ENCODE peak calls at places on chromosomes 6 and 20, in nine cellular contexts. A is EL; U is progenitor cell of endocrine pancreas; G is spleen; W is activated CD8-positive, alpha-beta memory T cell treated with anti-CD3 and anti-CD28 coated beads for 4 hours; K is effector memory CD8-positive, alpha-beta T cell; J is fibroblast of pulmonary artery; C is COR-L47; M is NCI-H1417. S is an unnamed sample.

GRCh38 chr6:134028438-134028837 is 24.0 kb downstream of the SLC2A12 start:
- DNase-seq in K (no peak), C (no peak), W (no peak), G (no peak), J (no peak), M (no peak), U (no peak), A (no peak), S (no peak)

GRCh38 chr20:32562495-32562911 is 22.6 kb downstream of the NOL4L start:
- DNase-seq in G (no peak), W (no peak), U (no peak), M (peak), C (no peak), J (no peak), K (no peak), A (no peak), S (no peak)

GRCh38 chr20:8334641-8335040 is 202.6 kb downstream of the PLCB1 start:
- DNase-seq in W (no peak), U (no peak), G (no peak), C (no peak), A (no peak), K (no peak), J (no peak), M (no peak), S (no peak)

GRCh38 chr6:32174416-32174815 is 1.5 kb downstream of the AGPAT1 start:
- DNase-seq in C (no peak), M (no peak), W (no peak), G (no peak), U (no peak), K (no peak), A (no peak), J (no peak), S (no peak)

GRCh38 chr20:4160761-4161305 is 145.5 kb upstream of the RNF24 start:
- DNase-seq in W (no peak), C (no peak), A (no peak), G (peak), U (no peak), M (no peak), J (no peak), K (no peak), S (no peak)

GRCh38 chr6:166419268-166419667 is 36.5 kb upstream of the MPC1 start:
- DNase-seq in K (peak), M (no peak), A (peak), W (peak), G (no peak), C (no peak), U (no peak), J (no peak), S (peak)

GRCh38 chr6:48962041-48962440 is 501.0 kb downstream of the MMUT start:
- DNase-seq in K (no peak), J (no peak), M (peak), C (peak), W (no peak), G (no peak), A (no peak), U (no peak), S (no peak)

GRCh38 chr6:72702421-72702820 is 80.6 kb downstream of the KCNQ5 start:
- DNase-seq in U (no peak), G (no peak), C (no peak), J (no peak), M (no peak), K (no peak), W (no peak), A (no peak), S (no peak)

GRCh38 chr6:34341481-34341971 is 50.9 kb downstream of the NUDT3 start:
- DNase-seq in G (no peak), J (peak), K (no peak), W (no peak), C (no peak), A (no peak), M (no peak), U (no peak), S (no peak)

GRCh38 chr6:49668083-49668511 is 31.5 kb upstream of the RHAG start:
- DNase-seq in J (no peak), A (no peak), W (no peak), G (no peak), C (no peak), K (no peak), U (no peak), M (peak), S (no peak)

GRCh38 chr6:158037021-158037420 is 55.4 kb downstream of the SYNJ2 start:
- DNase-seq in W (no peak), U (no peak), C (no peak), J (no peak), M (no peak), K (no peak), G (no peak), A (no peak), S (no peak)

GRCh38 chr6:31712296-31712695 is 2.9 kb upstream of the LY6G6D start:
- DNase-seq in W (no peak), C (peak), J (no peak), U (no peak), M (peak), A (no peak), G (no peak), K (no peak), S (no peak)

GRCh38 chr20:62142252-62143117 is 709 bp downstream of the PSMA7 start:
- DNase-seq in G (peak), U (no peak), A (no peak), C (no peak), M (peak), W (no peak), K (no peak), J (no peak), S (no peak)